ENCODE peak calls at places on chromosome 4, in five cellular contexts. One of them, this sample, is unnamed.
A peak's percentile ranks its signal among the peaks of the same experiment; 100 is the strongest.

GRCh38 chr4:70915048-70915815 is 13.1 kb downstream of the MOB1B start:
- DNase-seq in body of pancreas: no peak
- DNase-seq in HCT116: no peak
- DNase-seq in gastrocnemius medialis: no peak
- DNase-seq in H54: no peak
- DNase-seq in this sample: no peak

GRCh38 chr4:8167815-8168214 is 9.2 kb upstream of the ABLIM2 start:
- DNase-seq in HCT116: no peak
- DNase-seq in gastrocnemius medialis: no peak
- DNase-seq in H54: no peak
- DNase-seq in body of pancreas: no peak
- DNase-seq in this sample: no peak

GRCh38 chr4:125728568-125728967 is 413.8 kb downstream of the FAT4 start:
- DNase-seq in H54: peak; percentile 7
- DNase-seq in body of pancreas: no peak
- DNase-seq in gastrocnemius medialis: no peak
- DNase-seq in HCT116: no peak
- DNase-seq in this sample: no peak

GRCh38 chr4:150366487-150366999 is 215.4 kb upstream of the MAB21L2 start:
- DNase-seq in HCT116: no peak
- DNase-seq in H54: no peak
- DNase-seq in gastrocnemius medialis: no peak
- DNase-seq in body of pancreas: no peak
- DNase-seq in this sample: no peak

GRCh38 chr4:80266902-80267380 is 477 bp downstream of the FGF5 start:
- DNase-seq in HCT116: no peak
- DNase-seq in gastrocnemius medialis: no peak
- DNase-seq in body of pancreas: no peak
- DNase-seq in H54: no peak
- DNase-seq in this sample: no peak

GRCh38 chr4:137896221-137896737 is 345.9 kb downstream of the SLC7A11 start:
- DNase-seq in body of pancreas: no peak
- DNase-seq in HCT116: no peak
- DNase-seq in gastrocnemius medialis: no peak
- DNase-seq in H54: no peak
- DNase-seq in this sample: no peak

GRCh38 chr4:16896871-16897270 is 1.6 kb downstream of the LDB2 start:
- DNase-seq in HCT116: no peak
- DNase-seq in body of pancreas: no peak
- DNase-seq in gastrocnemius medialis: no peak
- DNase-seq in H54: no peak
- DNase-seq in this sample: no peak

GRCh38 chr4:110631582-110632505 is 9.0 kb upstream of the PITX2 start:
- DNase-seq in HCT116: peak; percentile 68
- DNase-seq in gastrocnemius medialis: no peak
- DNase-seq in H54: no peak
- DNase-seq in body of pancreas: peak; percentile 74
- DNase-seq in this sample: peak; percentile 44

GRCh38 chr4:48772568-48772967 is 7.5 kb downstream of the FRYL start:
- DNase-seq in gastrocnemius medialis: no peak
- DNase-seq in HCT116: no peak
- DNase-seq in H54: no peak
- DNase-seq in body of pancreas: no peak
- DNase-seq in this sample: no peak

GRCh38 chr4:168485511-168485910 is 5.2 kb upstream of the DDX60L start:
- DNase-seq in H54: no peak
- DNase-seq in HCT116: no peak
- DNase-seq in gastrocnemius medialis: no peak
- DNase-seq in body of pancreas: no peak
- DNase-seq in this sample: no peak

GRCh38 chr4:168487821-168488162 is 7.5 kb upstream of the DDX60L start:
- DNase-seq in gastrocnemius medialis: no peak
- DNase-seq in H54: no peak
- DNase-seq in body of pancreas: no peak
- DNase-seq in HCT116: no peak
- DNase-seq in this sample: no peak

GRCh38 chr4:168483786-168484185 is 3.5 kb upstream of the DDX60L start:
- DNase-seq in H54: no peak
- DNase-seq in HCT116: no peak
- DNase-seq in body of pancreas: no peak
- DNase-seq in gastrocnemius medialis: no peak
- DNase-seq in this sample: no peak

GRCh38 chr4:168486961-168487820 is 6.9 kb upstream of the DDX60L start:
- DNase-seq in HCT116: peak; percentile 96
- DNase-seq in H54: peak; percentile 7
- DNase-seq in gastrocnemius medialis: no peak
- DNase-seq in body of pancreas: no peak
- DNase-seq in this sample: no peak

DNA sequence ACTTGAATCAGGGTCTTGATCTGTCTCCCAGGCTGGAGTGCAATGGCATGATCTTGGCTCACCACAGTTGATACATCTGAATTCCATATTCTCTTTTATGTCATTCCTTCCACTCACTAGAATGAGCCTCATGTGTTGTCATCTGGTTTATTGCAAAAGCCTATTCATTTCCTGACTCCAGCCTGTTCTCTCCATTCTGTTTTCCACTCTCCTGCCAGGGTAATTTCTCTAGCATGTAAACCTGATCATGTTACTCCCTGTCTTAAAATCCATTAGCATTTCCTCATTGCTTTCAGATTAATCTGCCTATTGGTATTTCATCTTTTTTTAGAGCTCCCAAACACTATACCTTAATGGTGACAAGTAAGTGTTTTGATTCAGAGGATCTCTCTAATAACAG is 4.3 kb upstream of the DDX60L start:
- DNase-seq in gastrocnemius medialis: no peak
- DNase-seq in H54: no peak
- DNase-seq in HCT116: no peak
- DNase-seq in body of pancreas: no peak
- DNase-seq in this sample: no peak
- TF ChIP-seq POLR2A in gastrocnemius medialis: no peak
- TF ChIP-seq POLR2A in H54: no peak
- TF ChIP-seq POLR2A in HCT116: no peak
- TF ChIP-seq POLR2A in body of pancreas: no peak
- TF ChIP-seq POLR2A in this sample: no peak

GRCh38 chr4:101419324-101420135 is 72.2 kb upstream of the PPP3CA start:
- DNase-seq in HCT116: no peak
- DNase-seq in H54: no peak
- DNase-seq in gastrocnemius medialis: no peak
- DNase-seq in body of pancreas: no peak
- DNase-seq in this sample: peak; percentile 5

GRCh38 chr4:101418466-101418865 is 71.1 kb upstream of the PPP3CA start:
- DNase-seq in H54: no peak
- DNase-seq in HCT116: no peak
- DNase-seq in gastrocnemius medialis: no peak
- DNase-seq in body of pancreas: no peak
- DNase-seq in this sample: no peak

GRCh38 chr4:101420661-101421060 is 73.3 kb upstream of the PPP3CA start:
- DNase-seq in body of pancreas: no peak
- DNase-seq in HCT116: no peak
- DNase-seq in H54: no peak
- DNase-seq in gastrocnemius medialis: no peak
- DNase-seq in this sample: no peak

GRCh38 chr4:101418055-101418454 is 70.7 kb upstream of the PPP3CA start:
- DNase-seq in gastrocnemius medialis: no peak
- DNase-seq in body of pancreas: no peak
- DNase-seq in HCT116: no peak
- DNase-seq in H54: no peak
- DNase-seq in this sample: no peak

DNA sequence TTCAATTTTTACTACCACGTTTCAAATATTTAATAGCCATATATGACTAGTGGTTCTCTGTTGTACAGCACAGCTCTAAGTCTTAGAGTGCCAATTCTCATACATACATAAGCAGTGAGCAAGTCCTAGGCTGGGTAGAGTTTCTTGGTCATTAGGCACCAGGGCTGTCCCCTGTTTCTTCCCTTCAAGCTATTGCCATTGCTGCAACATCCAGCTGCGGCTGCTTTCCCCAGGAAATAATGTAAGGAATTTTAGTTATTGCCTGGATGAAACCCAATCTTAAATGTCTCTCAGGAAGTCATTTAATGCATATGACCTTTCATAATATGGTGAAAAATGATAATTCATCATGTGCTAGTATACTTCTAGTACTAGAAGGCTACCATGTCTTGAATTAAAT is 74.1 kb upstream of the PPP3CA start:
- DNase-seq in gastrocnemius medialis: no peak
- DNase-seq in body of pancreas: no peak
- DNase-seq in H54: no peak
- DNase-seq in HCT116: no peak
- DNase-seq in this sample: no peak
- TF ChIP-seq POLR2A in gastrocnemius medialis: no peak
- TF ChIP-seq POLR2A in body of pancreas: no peak
- TF ChIP-seq POLR2A in H54: no peak
- TF ChIP-seq POLR2A in HCT116: no peak
- TF ChIP-seq POLR2A in this sample: no peak

GRCh38 chr4:931194-931959 is 739 bp downstream of the GAK start:
- DNase-seq in body of pancreas: peak; percentile 29
- DNase-seq in gastrocnemius medialis: peak; percentile 56
- DNase-seq in HCT116: no peak
- DNase-seq in H54: peak; percentile 80
- DNase-seq in this sample: no peak

GRCh38 chr4:932713-933070 is 432 bp downstream of the TMEM175 start:
- DNase-seq in HCT116: no peak
- DNase-seq in body of pancreas: no peak
- DNase-seq in H54: no peak
- DNase-seq in gastrocnemius medialis: no peak
- DNase-seq in this sample: no peak

GRCh38 chr4:929970-930625 is 2.0 kb downstream of the GAK start:
- DNase-seq in gastrocnemius medialis: no peak
- DNase-seq in HCT116: no peak
- DNase-seq in H54: no peak
- DNase-seq in body of pancreas: peak; percentile 15
- DNase-seq in this sample: no peak

GRCh38 chr4:930827-931193 is 1.3 kb downstream of the GAK start:
- DNase-seq in gastrocnemius medialis: no peak
- DNase-seq in body of pancreas: peak; percentile 9
- DNase-seq in HCT116: no peak
- DNase-seq in H54: no peak
- DNase-seq in this sample: no peak

DNA sequence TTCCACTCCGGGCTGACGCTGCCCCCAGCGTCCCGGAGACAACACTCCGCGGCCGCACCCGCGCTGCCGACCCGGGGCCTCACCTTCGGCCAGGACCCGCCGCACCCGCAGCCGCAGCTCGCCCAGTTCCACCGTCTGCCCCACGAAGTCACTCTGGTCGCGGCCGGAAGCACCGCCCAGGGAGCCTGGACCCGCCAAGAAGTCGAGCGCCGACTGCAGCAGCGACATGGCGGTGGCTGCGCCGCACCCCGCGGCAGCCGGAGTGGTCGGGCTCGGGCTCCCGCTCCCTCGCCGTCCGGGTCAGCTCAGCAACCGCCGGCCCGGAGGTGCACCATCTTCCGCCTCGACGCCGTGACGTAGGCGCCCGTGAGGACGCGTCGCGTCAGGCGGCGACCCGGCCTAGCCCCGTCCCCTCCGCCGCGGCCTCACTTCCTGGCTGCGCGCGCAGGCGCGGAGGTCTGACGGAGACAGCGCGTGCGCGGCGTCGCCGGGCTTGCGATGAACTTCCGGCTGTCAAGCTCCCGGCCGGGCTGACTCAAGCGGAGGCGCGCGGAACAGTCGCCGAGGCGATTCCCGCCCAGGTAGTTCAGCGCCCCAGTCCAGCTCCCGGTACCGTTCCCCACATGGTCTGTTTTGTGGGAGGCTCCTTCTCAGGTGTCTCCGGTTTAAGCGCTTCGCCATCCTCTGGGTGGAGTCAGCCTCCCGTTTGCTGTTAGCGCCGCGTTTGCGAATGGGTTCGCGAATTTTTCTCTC is at the start of the genes GAK and TMEM175:
- DNase-seq in HCT116: peak; percentile 91
- DNase-seq in gastrocnemius medialis: peak; percentile 87
- DNase-seq in H54: peak; percentile 96
- DNase-seq in body of pancreas: peak; percentile 97
- DNase-seq in this sample: peak; percentile 93
- TF ChIP-seq POLR2A in HCT116: peak; percentile 74
- TF ChIP-seq POLR2A in gastrocnemius medialis: peak; percentile 96
- TF ChIP-seq POLR2A in H54: peak; percentile 67
- TF ChIP-seq POLR2A in body of pancreas: peak; percentile 91
- TF ChIP-seq POLR2A in this sample: peak; percentile 83

GRCh38 chr4:38133711-38134480 is 173.7 kb downstream of the PTTG2 start:
- DNase-seq in gastrocnemius medialis: no peak
- DNase-seq in H54: no peak
- DNase-seq in HCT116: no peak
- DNase-seq in body of pancreas: peak; percentile 74
- DNase-seq in this sample: no peak

GRCh38 chr4:38132843-38133662 is 172.9 kb downstream of the PTTG2 start:
- DNase-seq in H54: no peak
- DNase-seq in HCT116: no peak
- DNase-seq in gastrocnemius medialis: no peak
- DNase-seq in body of pancreas: peak; percentile 73
- DNase-seq in this sample: no peak

GRCh38 chr4:38131371-38132139 is 171.4 kb downstream of the PTTG2 start:
- DNase-seq in HCT116: no peak
- DNase-seq in body of pancreas: peak; percentile 26
- DNase-seq in H54: no peak
- DNase-seq in gastrocnemius medialis: no peak
- DNase-seq in this sample: no peak

GRCh38 chr4:38130884-38131283 is 170.7 kb downstream of the PTTG2 start:
- DNase-seq in gastrocnemius medialis: no peak
- DNase-seq in H54: no peak
- DNase-seq in body of pancreas: no peak
- DNase-seq in HCT116: no peak
- DNase-seq in this sample: no peak

DNA sequence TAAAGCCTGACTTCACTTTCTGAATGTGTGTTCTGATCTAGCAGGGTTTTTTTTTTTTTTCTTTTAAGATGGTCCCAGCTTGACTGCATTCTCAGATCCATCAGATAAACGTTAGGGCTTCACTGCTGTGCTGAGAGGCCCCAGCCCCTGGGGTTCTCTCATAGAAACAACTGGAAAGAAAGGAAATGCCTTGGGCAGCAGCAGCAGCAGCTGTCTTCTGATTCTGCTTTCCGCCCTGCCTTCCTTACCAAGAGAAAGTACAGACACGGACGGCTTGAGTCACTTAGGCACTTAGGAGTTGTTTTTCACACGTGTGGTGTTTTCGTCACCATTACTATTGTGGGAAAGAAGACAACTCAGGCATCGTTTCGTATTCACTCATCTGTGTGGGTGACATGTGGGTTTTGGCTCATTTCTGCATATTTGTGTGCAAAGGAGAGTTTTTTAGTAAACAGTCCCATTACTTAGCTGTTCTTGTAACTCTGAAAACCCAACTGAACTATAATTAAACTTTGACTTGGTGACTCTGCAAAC is 172.0 kb downstream of the PTTG2 start:
- DNase-seq in H54: no peak
- DNase-seq in gastrocnemius medialis: peak; percentile 31
- DNase-seq in body of pancreas: peak; percentile 35
- DNase-seq in HCT116: no peak
- DNase-seq in this sample: no peak
- TF ChIP-seq POLR2A in H54: no peak
- TF ChIP-seq POLR2A in gastrocnemius medialis: peak; percentile 11
- TF ChIP-seq POLR2A in body of pancreas: peak; percentile 21
- TF ChIP-seq POLR2A in HCT116: no peak
- TF ChIP-seq POLR2A in this sample: peak; percentile 15